ENCODE peak calls at places on chromosome 20, in six cellular contexts. X, T, S, W, N and R are unnamed samples.
A peak's percentile ranks its signal among the peaks of the same experiment; 100 is the strongest.

GRCh38 chr20:35166242-35166830 is 5.5 kb upstream of the PROCR start:
- DNase-seq in X (no peak), T (no peak), S (no peak), W (no peak), N (no peak), R (no peak)

GRCh38 chr20:35743693-35744491 is 1.8 kb upstream of the RBM39 start:
- DNase-seq in X (no peak), T (no peak), S (no peak), W (no peak), N (peak; percentile 31), R (no peak)

GRCh38 chr20:62404761-62405107 is 2.4 kb downstream of the CABLES2 start:
- DNase-seq in X (no peak), T (no peak), S (no peak), W (no peak), N (no peak), R (no peak)

GRCh38 chr20:25005661-25006060 is 13.1 kb upstream of the APMAP start:
- DNase-seq in X (no peak), T (no peak), S (no peak), W (no peak), N (no peak), R (no peak)

GRCh38 chr20:63858393-63859165 is 2.7 kb upstream of the ABHD16B start:
- DNase-seq in X (no peak), T (peak; percentile 69), S (no peak), W (no peak), N (peak; percentile 59), R (no peak)

GRCh38 chr20:49447946-49448809 is 34.3 kb downstream of the KCNB1 start:
- DNase-seq in X (no peak), T (no peak), S (no peak), W (no peak), N (no peak), R (no peak)

GRCh38 chr20:43955244-43956191 is 40.9 kb downstream of the TOX2 start:
- DNase-seq in X (peak; percentile 60), T (peak; percentile 52), S (peak; percentile 87), W (peak; percentile 57), N (peak; percentile 92), R (peak; percentile 73)

GRCh38 chr20:51528263-51529026 is 14.1 kb downstream of the NFATC2 start:
- DNase-seq in X (peak; percentile 67), T (no peak), S (no peak), W (peak; percentile 27), N (no peak), R (no peak)

GRCh38 chr20:44017905-44018683 is 103.4 kb downstream of the TOX2 start:
- DNase-seq in X (no peak), T (no peak), S (peak; percentile 54), W (no peak), N (peak; percentile 93), R (no peak)

GRCh38 chr20:63529180-63529860 is 7.9 kb downstream of the PTK6 start:
- DNase-seq in X (peak; percentile 43), T (no peak), S (no peak), W (no peak), N (no peak), R (no peak)

GRCh38 chr20:61146006-61146405 is 106.1 kb upstream of the CDH4 start:
- DNase-seq in X (no peak), T (no peak), S (no peak), W (no peak), N (no peak), R (no peak)

GRCh38 chr20:22312744-22313346 is 271.5 kb downstream of the FOXA2 start:
- DNase-seq in X (no peak), T (peak; percentile 11), S (peak; percentile 7), W (no peak), N (peak; percentile 25), R (no peak)

GRCh38 chr20:23138226-23138625 is 52.1 kb upstream of the CD93 start:
- DNase-seq in X (no peak), T (no peak), S (no peak), W (no peak), N (no peak), R (no peak)

GRCh38 chr20:50146732-50147662 is 6.5 kb downstream of the PEDS1 start:
- DNase-seq in X (peak; percentile 85), T (peak; percentile 75), S (no peak), W (peak; percentile 74), N (peak; percentile 43), R (peak; percentile 45)

GRCh38 chr20:57977588-57977987 is 250.9 kb downstream of the ANKRD60 start:
- DNase-seq in X (no peak), T (no peak), S (no peak), W (no peak), N (no peak), R (no peak)

GRCh38 chr20:32652739-32653526 is 20.8 kb downstream of the C20orf203 start:
- DNase-seq in X (peak; percentile 90), T (peak; percentile 90), S (peak; percentile 27), W (peak; percentile 92), N (peak; percentile 66), R (no peak)

GRCh38 chr20:63773571-63774347 is 34.2 kb downstream of the SLC2A4RG start:
- DNase-seq in X (no peak), T (no peak), S (no peak), W (no peak), N (no peak), R (no peak)

GRCh38 chr20:43731927-43732326 is 5.1 kb upstream of the GTSF1L start:
- DNase-seq in X (no peak), T (no peak), S (no peak), W (no peak), N (no peak), R (no peak)

GRCh38 chr20:40197744-40198143 is 491.3 kb downstream of the MAFB start:
- DNase-seq in X (no peak), T (no peak), S (no peak), W (no peak), N (no peak), R (no peak)

GRCh38 chr20:7415427-7415826 is 524.8 kb downstream of the HAO1 start:
- DNase-seq in X (no peak), T (no peak), S (no peak), W (no peak), N (no peak), R (no peak)

GRCh38 chr20:25000268-25000801 is 7.8 kb upstream of the APMAP start:
- DNase-seq in X (no peak), T (no peak), S (peak; percentile 88), W (no peak), N (peak; percentile 44), R (no peak)

GRCh38 chr20:16296933-16297332 is 276.3 kb downstream of the KIF16B start:
- DNase-seq in X (no peak), T (no peak), S (no peak), W (no peak), N (no peak), R (no peak)

GRCh38 chr20:25297141-25297905 is 49.4 kb downstream of the PYGB start:
- DNase-seq in X (no peak), T (peak; percentile 82), S (no peak), W (no peak), N (no peak), R (peak; percentile 65)

GRCh38 chr20:59006864-59007757 is at the start of gene CTSZ:
- DNase-seq in X (peak; percentile 61), T (peak; percentile 85), S (no peak), W (peak; percentile 28), N (no peak), R (no peak)

GRCh38 chr20:36478137-36478905 is 63.0 kb upstream of the MYL9 start:
- DNase-seq in X (no peak), T (no peak), S (no peak), W (no peak), N (peak; percentile 54), R (no peak)

GRCh38 chr20:40331699-40332098 is 357.3 kb downstream of the MAFB start:
- DNase-seq in X (no peak), T (no peak), S (no peak), W (no peak), N (no peak), R (no peak)

GRCh38 chr20:58741384-58741783 is 48.8 kb downstream of the NPEPL1 start:
- DNase-seq in X (no peak), T (no peak), S (no peak), W (no peak), N (no peak), R (no peak)

GRCh38 chr20:50409495-50409894 is 100.7 kb upstream of the PTPN1 start:
- DNase-seq in X (no peak), T (no peak), S (no peak), W (no peak), N (no peak), R (no peak)

GRCh38 chr20:36471885-36472642 is 69.3 kb upstream of the MYL9 start:
- DNase-seq in X (no peak), T (no peak), S (no peak), W (no peak), N (no peak), R (no peak)

GRCh38 chr20:38275815-38276550 is 15.4 kb upstream of the KIAA1755 start:
- DNase-seq in X (no peak), T (no peak), S (peak; percentile 38), W (no peak), N (peak; percentile 96), R (no peak)

GRCh38 chr20:41029150-41029872 is 689 bp downstream of the TOP1 start:
- DNase-seq in X (peak; percentile 55), T (peak; percentile 62), S (no peak), W (peak; percentile 33), N (no peak), R (no peak)

GRCh38 chr20:33696448-33696847 is 10.3 kb upstream of the E2F1 start:
- DNase-seq in X (no peak), T (no peak), S (no peak), W (no peak), N (no peak), R (no peak)

GRCh38 chr20:39213476-39214145 is 251.5 kb downstream of the DHX35 start:
- DNase-seq in X (no peak), T (no peak), S (no peak), W (no peak), N (no peak), R (no peak)

GRCh38 chr20:57899554-57899953 is 189.7 kb upstream of the PMEPA1 start:
- DNase-seq in X (no peak), T (no peak), S (no peak), W (no peak), N (no peak), R (no peak)